ENCODE peak calls at places on chromosomes 12 and 14, in nine cellular contexts. One of them, this sample, is unnamed.
A peak's percentile ranks its signal among the peaks of the same experiment; 100 is the strongest.

GRCh38 chr12:93803408-93803807 is 126.2 kb downstream of the CRADD start:
- DNase-seq in choroid plexus epithelial cell: peak; percentile 87
- DNase-seq in cardiac muscle cell: peak; percentile 85
- DNase-seq in transverse colon: no peak
- DNase-seq in left lung: no peak
- DNase-seq in WERI-Rb-1: no peak
- DNase-seq in OCI-LY7: no peak
- DNase-seq in ovary: no peak
- DNase-seq in AG09309: no peak
- DNase-seq in this sample: peak; percentile 75

GRCh38 chr12:75553865-75554555 is 42.6 kb upstream of the KRR1 start:
- DNase-seq in choroid plexus epithelial cell: peak; percentile 62
- DNase-seq in cardiac muscle cell: no peak
- DNase-seq in transverse colon: no peak
- DNase-seq in left lung: no peak
- DNase-seq in WERI-Rb-1: no peak
- DNase-seq in OCI-LY7: no peak
- DNase-seq in ovary: no peak
- DNase-seq in AG09309: peak; percentile 1
- DNase-seq in this sample: peak; percentile 23

GRCh38 chr14:37197421-37198272 is at the start of gene MIPOL1:
- DNase-seq in choroid plexus epithelial cell: peak; percentile 92
- DNase-seq in cardiac muscle cell: peak; percentile 95
- DNase-seq in transverse colon: peak; percentile 85
- DNase-seq in left lung: peak; percentile 83
- DNase-seq in WERI-Rb-1: peak; percentile 66
- DNase-seq in OCI-LY7: no peak
- DNase-seq in ovary: peak; percentile 92
- DNase-seq in AG09309: peak; percentile 46
- DNase-seq in this sample: peak; percentile 91

GRCh38 chr14:24463806-24464785 is 21.5 kb upstream of the SDR39U1 start:
- DNase-seq in choroid plexus epithelial cell: no peak
- DNase-seq in cardiac muscle cell: no peak
- DNase-seq in transverse colon: no peak
- DNase-seq in left lung: no peak
- DNase-seq in WERI-Rb-1: no peak
- DNase-seq in OCI-LY7: peak; percentile 77
- DNase-seq in ovary: no peak
- DNase-seq in AG09309: no peak
- DNase-seq in this sample: no peak

GRCh38 chr14:106789318-106789717 is 1262.9 kb downstream of the TMEM121 start:
- DNase-seq in choroid plexus epithelial cell: no peak
- DNase-seq in cardiac muscle cell: no peak
- DNase-seq in transverse colon: no peak
- DNase-seq in left lung: no peak
- DNase-seq in WERI-Rb-1: no peak
- DNase-seq in OCI-LY7: no peak
- DNase-seq in ovary: no peak
- DNase-seq in AG09309: no peak
- DNase-seq in this sample: no peak

GRCh38 chr14:56422703-56423213 is 156.8 kb upstream of the TMEM260 start:
- DNase-seq in choroid plexus epithelial cell: peak; percentile 90
- DNase-seq in cardiac muscle cell: peak; percentile 92
- DNase-seq in transverse colon: peak; percentile 31
- DNase-seq in left lung: peak; percentile 54
- DNase-seq in WERI-Rb-1: peak; percentile 41
- DNase-seq in OCI-LY7: peak; percentile 27
- DNase-seq in ovary: peak; percentile 64
- DNase-seq in AG09309: peak; percentile 43
- DNase-seq in this sample: peak; percentile 93

GRCh38 chr12:56884421-56884820 is 49.8 kb downstream of the SDR9C7 start:
- DNase-seq in choroid plexus epithelial cell: no peak
- DNase-seq in cardiac muscle cell: no peak
- DNase-seq in transverse colon: no peak
- DNase-seq in left lung: no peak
- DNase-seq in WERI-Rb-1: no peak
- DNase-seq in OCI-LY7: no peak
- DNase-seq in ovary: no peak
- DNase-seq in AG09309: no peak
- DNase-seq in this sample: no peak

GRCh38 chr12:103758310-103759089 is 82.5 kb downstream of the NT5DC3 start:
- DNase-seq in choroid plexus epithelial cell: no peak
- DNase-seq in cardiac muscle cell: no peak
- DNase-seq in transverse colon: no peak
- DNase-seq in left lung: no peak
- DNase-seq in WERI-Rb-1: no peak
- DNase-seq in OCI-LY7: no peak
- DNase-seq in ovary: no peak
- DNase-seq in AG09309: no peak
- DNase-seq in this sample: no peak

GRCh38 chr12:8018666-8019581 is 13.6 kb upstream of the FOXJ2 start:
- DNase-seq in choroid plexus epithelial cell: no peak
- DNase-seq in cardiac muscle cell: peak; percentile 22
- DNase-seq in transverse colon: no peak
- DNase-seq in left lung: no peak
- DNase-seq in WERI-Rb-1: peak; percentile 91
- DNase-seq in OCI-LY7: peak; percentile 85
- DNase-seq in ovary: no peak
- DNase-seq in AG09309: no peak
- DNase-seq in this sample: no peak

GRCh38 chr12:97093187-97093683 is 186.2 kb downstream of the NEDD1 start:
- DNase-seq in choroid plexus epithelial cell: no peak
- DNase-seq in cardiac muscle cell: no peak
- DNase-seq in transverse colon: no peak
- DNase-seq in left lung: no peak
- DNase-seq in WERI-Rb-1: no peak
- DNase-seq in OCI-LY7: no peak
- DNase-seq in ovary: no peak
- DNase-seq in AG09309: no peak
- DNase-seq in this sample: no peak

GRCh38 chr12:113655919-113656318 is 184.2 kb upstream of the LHX5 start:
- DNase-seq in choroid plexus epithelial cell: no peak
- DNase-seq in cardiac muscle cell: no peak
- DNase-seq in transverse colon: no peak
- DNase-seq in left lung: no peak
- DNase-seq in WERI-Rb-1: no peak
- DNase-seq in OCI-LY7: no peak
- DNase-seq in ovary: no peak
- DNase-seq in AG09309: no peak
- DNase-seq in this sample: no peak

GRCh38 chr14:26702721-26703250 is 105.0 kb upstream of the NOVA1 start:
- DNase-seq in choroid plexus epithelial cell: no peak
- DNase-seq in cardiac muscle cell: peak; percentile 40
- DNase-seq in transverse colon: no peak
- DNase-seq in left lung: no peak
- DNase-seq in WERI-Rb-1: no peak
- DNase-seq in OCI-LY7: no peak
- DNase-seq in ovary: no peak
- DNase-seq in AG09309: no peak
- DNase-seq in this sample: peak; percentile 74

GRCh38 chr12:49805409-49805808 is 22.8 kb downstream of the NCKAP5L start:
- DNase-seq in choroid plexus epithelial cell: no peak
- DNase-seq in cardiac muscle cell: no peak
- DNase-seq in transverse colon: no peak
- DNase-seq in left lung: no peak
- DNase-seq in WERI-Rb-1: no peak
- DNase-seq in OCI-LY7: no peak
- DNase-seq in ovary: peak; percentile 1
- DNase-seq in AG09309: no peak
- DNase-seq in this sample: no peak
- TF ChIP-seq CTCF in choroid plexus epithelial cell: no peak
- TF ChIP-seq CTCF in cardiac muscle cell: no peak
- TF ChIP-seq CTCF in transverse colon: no peak
- TF ChIP-seq CTCF in left lung: no peak
- TF ChIP-seq CTCF in WERI-Rb-1: no peak
- TF ChIP-seq CTCF in OCI-LY7: no peak
- TF ChIP-seq CTCF in ovary: no peak
- TF ChIP-seq CTCF in AG09309: no peak
- TF ChIP-seq CTCF in this sample: no peak

DNA sequence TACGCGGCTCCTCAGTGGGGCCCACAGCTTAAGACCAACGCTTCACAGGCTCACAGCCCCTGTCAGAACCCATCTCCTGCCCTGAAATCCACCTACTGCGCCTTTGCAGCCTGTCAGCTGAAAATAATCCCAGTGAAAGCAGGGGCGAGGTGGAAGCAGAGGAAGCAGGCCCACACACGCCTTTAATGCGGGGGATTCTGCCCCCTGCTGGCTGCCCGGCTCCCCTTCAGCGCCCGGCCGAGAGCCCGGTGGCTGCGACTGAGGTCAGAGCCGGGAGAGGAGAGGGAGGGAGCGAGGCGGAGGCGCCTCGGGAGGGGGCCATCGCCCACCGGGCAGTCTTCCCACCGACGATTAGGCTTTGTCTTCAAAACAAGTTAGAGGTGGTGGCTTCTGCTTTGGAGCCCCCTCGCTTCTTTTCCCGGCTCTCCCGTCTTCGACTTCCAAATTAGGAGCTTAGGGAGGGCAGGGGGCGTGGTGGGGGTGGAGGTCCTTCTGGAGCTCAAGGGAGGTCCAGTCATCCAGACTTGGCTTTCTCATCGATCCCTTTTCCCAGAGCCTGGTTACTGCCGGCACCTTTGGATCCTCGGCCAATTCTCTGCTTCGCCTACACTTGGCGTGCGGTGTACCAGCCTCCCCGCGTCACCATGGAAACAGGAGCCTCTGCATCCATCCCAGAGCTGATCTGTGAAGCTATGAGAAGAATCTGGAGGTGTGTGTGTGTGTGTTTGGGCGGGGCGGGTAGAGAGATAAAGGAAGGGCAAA is 25.2 kb upstream of the RND1 start:
- DNase-seq in choroid plexus epithelial cell: peak; percentile 78
- DNase-seq in cardiac muscle cell: peak; percentile 82
- DNase-seq in transverse colon: peak; percentile 82
- DNase-seq in left lung: peak; percentile 71
- DNase-seq in WERI-Rb-1: peak; percentile 89
- DNase-seq in OCI-LY7: peak; percentile 77
- DNase-seq in ovary: peak; percentile 85
- DNase-seq in AG09309: no peak
- DNase-seq in this sample: peak; percentile 77
- H3K4me3 ChIP-seq in choroid plexus epithelial cell: peak overlapping the region; percentile 35
- H3K4me3 ChIP-seq in cardiac muscle cell: peak overlapping the region; percentile 31
- H3K4me3 ChIP-seq in transverse colon: no peak overlapping the region
- H3K4me3 ChIP-seq in left lung: no peak overlapping the region
- H3K4me3 ChIP-seq in WERI-Rb-1: peak overlapping the region; percentile 22
- H3K4me3 ChIP-seq in OCI-LY7: peak overlapping the region; percentile 30
- H3K4me3 ChIP-seq in ovary: peak overlapping the region; percentile 22
- H3K4me3 ChIP-seq in AG09309: peak overlapping the region; percentile 41
- H3K4me3 ChIP-seq in this sample: peak overlapping the region; percentile 41

DNA sequence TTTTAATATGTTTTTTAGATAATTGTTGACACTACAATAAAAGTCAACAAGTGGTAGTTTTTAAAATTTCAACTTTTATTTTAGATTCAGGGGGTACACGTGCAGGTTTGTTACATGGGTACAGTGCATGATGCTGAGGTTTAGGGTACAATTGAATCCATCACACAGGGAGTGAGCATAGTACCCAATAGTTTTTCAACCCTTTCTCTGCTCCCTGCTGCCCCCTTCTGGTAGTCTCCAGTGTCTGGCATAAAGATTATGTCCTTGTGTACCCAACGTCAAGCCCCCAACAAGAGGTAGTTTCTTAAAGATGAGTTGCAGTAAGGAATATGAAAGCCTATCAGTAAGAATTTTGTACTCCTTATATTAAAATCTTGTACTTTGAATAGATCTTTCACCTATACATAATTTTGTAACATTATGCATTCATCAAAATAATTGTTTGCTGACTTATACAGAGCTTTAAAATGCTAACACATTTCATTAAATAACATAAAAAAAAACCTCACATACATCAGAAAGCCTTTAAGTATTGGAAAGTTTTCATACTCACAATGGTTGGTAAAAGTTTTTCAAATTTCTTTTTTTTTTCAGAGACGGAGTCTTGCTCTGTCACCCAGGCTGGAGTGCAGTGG is 5.4 kb upstream of the RALGAPA1 start:
- DNase-seq in choroid plexus epithelial cell: peak; percentile 65
- DNase-seq in cardiac muscle cell: peak; percentile 64
- DNase-seq in transverse colon: peak; percentile 77
- DNase-seq in left lung: peak; percentile 51
- DNase-seq in WERI-Rb-1: peak; percentile 84
- DNase-seq in OCI-LY7: peak; percentile 72
- DNase-seq in ovary: no peak
- DNase-seq in AG09309: no peak
- DNase-seq in this sample: peak; percentile 65
- TF ChIP-seq CTCF in choroid plexus epithelial cell: peak; percentile 87
- TF ChIP-seq CTCF in cardiac muscle cell: peak; percentile 85
- TF ChIP-seq CTCF in transverse colon: peak; percentile 75
- TF ChIP-seq CTCF in left lung: peak; percentile 54
- TF ChIP-seq CTCF in WERI-Rb-1: peak; percentile 71
- TF ChIP-seq CTCF in OCI-LY7: peak; percentile 93
- TF ChIP-seq CTCF in ovary: no peak
- TF ChIP-seq CTCF in AG09309: peak; percentile 79
- TF ChIP-seq CTCF in this sample: peak; percentile 90

GRCh38 chr14:89618821-89619551 is 202.0 kb upstream of the FOXN3 start:
- DNase-seq in choroid plexus epithelial cell: peak; percentile 70
- DNase-seq in cardiac muscle cell: peak; percentile 79
- DNase-seq in transverse colon: peak; percentile 76
- DNase-seq in left lung: peak; percentile 73
- DNase-seq in WERI-Rb-1: peak; percentile 73
- DNase-seq in OCI-LY7: peak; percentile 86
- DNase-seq in ovary: peak; percentile 71
- DNase-seq in AG09309: no peak
- DNase-seq in this sample: peak; percentile 73

GRCh38 chr14:89620436-89620835 is 203.4 kb upstream of the FOXN3 start:
- DNase-seq in choroid plexus epithelial cell: no peak
- DNase-seq in cardiac muscle cell: no peak
- DNase-seq in transverse colon: no peak
- DNase-seq in left lung: no peak
- DNase-seq in WERI-Rb-1: no peak
- DNase-seq in OCI-LY7: no peak
- DNase-seq in ovary: no peak
- DNase-seq in AG09309: no peak
- DNase-seq in this sample: no peak

GRCh38 chr14:89621791-89622638 is 205.0 kb upstream of the FOXN3 start:
- DNase-seq in choroid plexus epithelial cell: no peak
- DNase-seq in cardiac muscle cell: no peak
- DNase-seq in transverse colon: no peak
- DNase-seq in left lung: no peak
- DNase-seq in WERI-Rb-1: peak; percentile 68
- DNase-seq in OCI-LY7: no peak
- DNase-seq in ovary: no peak
- DNase-seq in AG09309: no peak
- DNase-seq in this sample: no peak

GRCh38 chr14:89619616-89620273 is 202.7 kb upstream of the FOXN3 start:
- DNase-seq in choroid plexus epithelial cell: no peak
- DNase-seq in cardiac muscle cell: no peak
- DNase-seq in transverse colon: no peak
- DNase-seq in left lung: no peak
- DNase-seq in WERI-Rb-1: no peak
- DNase-seq in OCI-LY7: peak; percentile 7
- DNase-seq in ovary: no peak
- DNase-seq in AG09309: no peak
- DNase-seq in this sample: no peak

DNA sequence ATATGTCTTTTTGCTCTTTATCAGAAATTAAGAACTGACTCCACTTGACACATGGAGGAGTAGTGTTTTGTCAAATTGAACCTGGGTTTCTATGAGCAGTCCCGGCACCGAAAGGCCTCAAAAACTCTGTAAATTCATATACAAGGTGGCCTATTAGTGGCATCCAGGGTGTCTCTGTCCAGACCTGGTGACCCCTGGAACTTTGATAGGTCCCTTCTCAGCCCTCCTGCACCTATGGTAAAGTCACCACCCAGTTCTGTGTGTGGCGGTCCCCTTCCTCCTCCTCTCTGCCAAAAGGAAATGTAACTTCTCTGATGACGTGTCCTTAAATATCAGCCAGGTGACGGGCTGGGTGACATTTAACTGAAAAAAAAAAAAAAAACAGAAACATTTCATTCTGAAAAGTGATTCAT is 204.0 kb upstream of the FOXN3 start:
- DNase-seq in choroid plexus epithelial cell: no peak
- DNase-seq in cardiac muscle cell: no peak
- DNase-seq in transverse colon: no peak
- DNase-seq in left lung: no peak
- DNase-seq in WERI-Rb-1: no peak
- DNase-seq in OCI-LY7: peak; percentile 36
- DNase-seq in ovary: no peak
- DNase-seq in AG09309: no peak
- DNase-seq in this sample: no peak
- H3K4me3 ChIP-seq in choroid plexus epithelial cell: no peak overlapping the region
- H3K4me3 ChIP-seq in cardiac muscle cell: no peak overlapping the region
- H3K4me3 ChIP-seq in transverse colon: no peak overlapping the region
- H3K4me3 ChIP-seq in left lung: no peak overlapping the region
- H3K4me3 ChIP-seq in WERI-Rb-1: no peak overlapping the region
- H3K4me3 ChIP-seq in OCI-LY7: no peak overlapping the region
- H3K4me3 ChIP-seq in ovary: no peak overlapping the region
- H3K4me3 ChIP-seq in AG09309: no peak overlapping the region
- H3K4me3 ChIP-seq in this sample: no peak overlapping the region

This sample was measured in fibroblast of pulmonary artery.